ENCODE peak calls at places on chromosomes 3 and 15, in nine cellular contexts. U is A673, B is PC-3, A is HFF-Myc, L is OCI-LY7, S is lower lobe of right lung, M is esophagus squamous epithelium, W is stomach, X is tibial artery. H is an unnamed sample.

GRCh38 chr3:128188326-128188725 is 35.0 kb downstream of the EEFSEC start:
- DNase-seq in X (no peak), A (no peak), L (no peak), B (no peak), W (no peak), U (no peak), M (no peak), S (no peak), H (no peak)

GRCh38 chr15:98952381-98952803 is 55.2 kb downstream of the PGPEP1L start:
- DNase-seq in W (peak), L (peak), B (peak), X (no peak), M (no peak), A (no peak), S (no peak), U (no peak), H (no peak)

GRCh38 chr3:5330152-5330810 is 142.8 kb downstream of the EDEM1 start:
- DNase-seq in S (no peak), B (peak), M (no peak), L (no peak), U (no peak), A (no peak), X (no peak), W (no peak), H (peak)

GRCh38 chr3:50158747-50159146 is 3.6 kb downstream of the SEMA3F start:
- DNase-seq in W (no peak), M (no peak), L (no peak), A (no peak), X (no peak), U (no peak), B (no peak), S (no peak), H (no peak)

GRCh38 chr3:110343945-110344344 is 727.7 kb upstream of the NECTIN3 start:
- DNase-seq in S (no peak), X (no peak), W (no peak), L (no peak), B (peak), U (no peak), M (no peak), A (no peak), H (peak)

GRCh38 chr15:81400640-81401236 is 26.7 kb upstream of the TMC3 start:
- DNase-seq in X (no peak), M (no peak), L (peak), W (no peak), U (peak), S (no peak), B (peak), A (peak), H (peak)

GRCh38 chr3:52655895-52656294 is 29.8 kb downstream of the PBRM1 start:
- DNase-seq in A (no peak), U (no peak), B (no peak), X (no peak), S (no peak), W (no peak), L (no peak), M (no peak), H (no peak)

GRCh38 chr15:86762874-86763273 is 683.2 kb downstream of the AGBL1 start:
- DNase-seq in W (no peak), A (no peak), X (no peak), B (no peak), U (no peak), S (no peak), M (no peak), L (no peak), H (no peak)

GRCh38 chr3:14377838-14378169 is 24.6 kb upstream of the SLC6A6 start:
- DNase-seq in X (no peak), B (no peak), S (peak), M (no peak), L (peak), A (no peak), W (no peak), U (no peak), H (no peak)

GRCh38 chr3:133042778-133043177 is 4.6 kb downstream of the TMEM108 start:
- DNase-seq in W (no peak), B (no peak), X (no peak), S (no peak), M (no peak), L (no peak), A (no peak), U (no peak), H (no peak)

GRCh38 chr3:122077293-122078234 is 22.4 kb downstream of the CD86 start:
- DNase-seq in X (no peak), M (no peak), U (no peak), L (peak), B (no peak), A (no peak), S (no peak), W (no peak), H (no peak)

GRCh38 chr15:56339594-56339993 is 25.6 kb upstream of the TEX9 start:
- DNase-seq in M (no peak), L (no peak), X (no peak), A (no peak), W (no peak), S (no peak), U (peak), B (peak), H (peak)

GRCh38 chr3:195815169-195815771 is 3.5 kb upstream of the MUC4 start:
- DNase-seq in W (no peak), B (peak), U (no peak), A (no peak), X (no peak), M (no peak), L (no peak), S (no peak), H (no peak)

DNA sequence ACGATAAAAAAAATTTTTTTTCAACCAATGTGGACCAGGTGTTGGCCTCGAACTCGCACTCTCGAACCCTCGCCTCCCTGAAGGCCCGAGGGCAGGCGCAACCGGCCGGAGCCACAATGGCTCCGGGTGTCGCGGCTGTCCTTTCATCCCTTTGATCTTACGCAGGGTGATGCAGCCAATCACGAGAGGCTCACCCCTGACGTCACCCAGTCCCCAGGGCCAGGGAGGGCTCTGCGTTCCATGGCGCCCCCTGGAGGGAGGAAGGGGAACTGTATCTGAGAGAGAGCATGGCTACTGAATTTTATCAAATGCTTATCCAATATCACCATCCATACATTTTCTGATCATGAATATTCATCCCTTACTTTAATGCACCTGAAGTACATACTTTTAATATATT is 15.4 kb upstream of the GMNC start:
- DNase-seq in A (no peak), W (no peak), M (no peak), L (no peak), X (no peak), B (no peak), S (no peak), U (no peak), H (no peak)
- TF ChIP-seq CTCF in A (peak), W (no peak), M (no peak), L (peak), X (no peak), B (peak), S (peak), U (peak), H (peak)

GRCh38 chr15:73021139-73021621 is 31.1 kb upstream of the NEO1 start:
- DNase-seq in L (no peak), A (no peak), B (no peak), X (no peak), M (no peak), W (no peak), S (no peak), U (no peak), H (no peak)
- H3K4me3 ChIP-seq in L (no peak), A (no peak), B (no peak), X (no peak), M (no peak), W (no peak), S (no peak), U (no peak), H (no peak)

GRCh38 chr15:79310985-79311900 is at the start of gene TMED3:
- DNase-seq in L (peak), U (peak), W (peak), X (peak), S (peak), M (no peak), B (peak), A (peak), H (peak)
- TF ChIP-seq CTCF in L (peak), U (peak), W (no peak), X (no peak), S (peak), M (peak), B (peak), A (peak), H (peak)

DNA sequence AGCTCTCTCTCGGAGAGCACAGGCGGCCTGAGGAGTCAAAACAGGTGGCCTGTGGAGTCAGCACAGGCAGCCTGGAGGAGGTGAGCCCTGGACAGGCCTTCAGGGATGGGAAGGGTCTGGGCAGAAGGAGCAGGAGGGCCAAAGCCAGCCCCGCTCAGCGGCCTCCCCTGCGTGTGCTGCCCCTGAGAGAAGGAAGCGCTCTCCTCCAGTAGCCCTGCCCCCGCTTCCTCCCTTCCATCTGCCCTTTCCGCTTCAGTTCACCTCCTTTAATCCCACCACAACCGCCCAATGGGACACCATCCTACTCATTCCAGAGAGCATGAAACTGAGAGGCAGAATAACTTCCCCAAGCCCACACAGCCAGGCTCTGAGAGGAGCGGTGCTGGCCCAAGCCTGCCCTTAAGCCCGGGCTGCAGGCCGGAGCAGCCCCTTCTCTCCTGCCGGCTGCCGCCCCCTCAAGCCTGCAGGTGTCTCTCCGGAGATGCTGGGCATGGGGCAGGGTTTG is 3.2 kb upstream of the NR2E3 start:
- DNase-seq in A (no peak), L (no peak), X (no peak), W (no peak), S (no peak), M (no peak), U (peak), B (no peak), H (no peak)
- H3K4me3 ChIP-seq in A (no peak), L (no peak), X (no peak), W (no peak), S (no peak), M (no peak), U (no peak), B (no peak), H (no peak)